ENCODE peak calls at places on chromosomes 13 and 19, in six cellular contexts. E, S, K, G, L and J are unnamed samples. For H3K4me1, the result is how much of the 10 kb centered on the place peaks cover.

GRCh38 chr13:90732049-90732448 is 615.4 kb upstream of the MIR17HG start:
- DNase-seq in K (peak), L (no peak), G (no peak), S (no peak), E (no peak), J (no peak)

GRCh38 chr13:74136089-74136658 is 2.0 kb upstream of the KLF12 start:
- DNase-seq in E (peak), K (peak), G (no peak), S (peak), L (peak), J (no peak)

GRCh38 chr19:2476451-2477140 is 669 bp downstream of the GADD45B start:
- DNase-seq in E (peak), G (peak), S (peak), K (peak), L (peak), J (no peak)

GRCh38 chr19:45323671-45324081 is 1.0 kb upstream of the CKM start:
- DNase-seq in G (no peak), E (no peak), L (peak), K (no peak), S (no peak), J (no peak)

GRCh38 chr13:97000295-97000925 is 6.1 kb upstream of the OXGR1 start:
- DNase-seq in G (no peak), E (peak), K (no peak), S (no peak), L (peak), J (no peak)

GRCh38 chr19:7925171-7925837 is 631 bp downstream of the CTXN1 start:
- DNase-seq in K (no peak), G (peak), S (peak), L (peak), E (peak), J (no peak)

GRCh38 chr13:20231839-20232555 is at the start of gene GJB6:
- DNase-seq in L (peak), S (no peak), G (no peak), E (no peak), K (peak), J (no peak)

GRCh38 chr13:83883061-83883523 is 818 bp upstream of the SLITRK1 start:
- DNase-seq in L (no peak), S (no peak), K (no peak), E (no peak), G (no peak), J (no peak)

GRCh38 chr19:46901701-46902401 is 41.1 kb downstream of the ARHGAP35 start:
- DNase-seq in G (no peak), S (no peak), L (peak), E (no peak), K (peak), J (no peak)

GRCh38 chr13:87680298-87680697 is 9.1 kb downstream of the SLITRK5 start:
- DNase-seq in K (no peak), E (no peak), L (no peak), G (no peak), S (peak), J (no peak)

GRCh38 chr13:74215420-74215819 is 81.2 kb upstream of the KLF12 start:
- DNase-seq in G (no peak), E (no peak), K (no peak), S (no peak), L (no peak), J (no peak)

GRCh38 chr19:46497773-46498172 is 2.1 kb upstream of the PNMA8B start:
- DNase-seq in G (no peak), K (no peak), E (no peak), S (no peak), L (no peak), J (no peak)

GRCh38 chr13:75764251-75764650 is 128.1 kb downstream of the LMO7 start:
- DNase-seq in K (no peak), S (no peak), G (no peak), L (no peak), E (no peak), J (no peak)

GRCh38 chr13:111929036-111929616 is 137.8 kb upstream of the SOX1 start:
- DNase-seq in L (no peak), K (no peak), G (no peak), E (no peak), S (no peak), J (no peak)

GRCh38 chr13:30690282-30691188 is 44.8 kb upstream of the ALOX5AP start:
- DNase-seq in G (peak), L (peak), K (peak), E (peak), S (peak), J (no peak)

GRCh38 chr13:112771877-112772538 is 82.2 kb downstream of the ATP11A start:
- DNase-seq in G (no peak), S (no peak), K (no peak), E (no peak), L (no peak), J (no peak)

GRCh38 chr19:57615346-57615745 is 1.3 kb downstream of the ZNF134 start:
- DNase-seq in K (peak), E (no peak), S (peak), L (peak), G (no peak), J (no peak)

GRCh38 chr13:113756441-113757097 is 2.5 kb upstream of the TMEM255B start:
- DNase-seq in L (peak), G (no peak), E (peak), K (no peak), S (no peak), J (no peak)

GRCh38 chr19:41265376-41266153 is 1.4 kb downstream of the HNRNPUL1 start:
- DNase-seq in G (no peak), S (peak), E (peak), L (peak), K (peak), J (no peak)

GRCh38 chr13:99275093-99275469 is 16.9 kb upstream of the GPR18 start:
- DNase-seq in E (peak), K (peak), G (no peak), L (peak), S (no peak), J (no peak)

GRCh38 chr19:944663-945241 is 18.9 kb downstream of the ARID3A start:
- DNase-seq in K (no peak), E (no peak), G (no peak), L (no peak), S (no peak), J (no peak)

GRCh38 chr13:70708744-70709143 is 600.5 kb upstream of the KLHL1 start:
- DNase-seq in K (no peak), G (no peak), S (no peak), L (no peak), E (no peak), J (no peak)

GRCh38 chr13:50969691-50970090 is 60.1 kb downstream of the RNASEH2B start:
- DNase-seq in L (no peak), G (no peak), S (no peak), K (peak), E (peak), J (no peak)

GRCh38 chr13:31223640-31224039 is 23.9 kb downstream of the B3GLCT start:
- DNase-seq in G (no peak), E (peak), L (no peak), S (no peak), K (no peak), J (no peak)

GRCh38 chr19:58409010-58409790 is 751 bp downstream of the ZNF584 start:
- DNase-seq in S (no peak), K (no peak), E (peak), L (peak), G (no peak), J (no peak)

GRCh38 chr19:19054939-19055440 is 8.8 kb upstream of the SLC25A42 start:
- DNase-seq in G (no peak), E (no peak), K (no peak), L (no peak), S (no peak), J (no peak)

DNA sequence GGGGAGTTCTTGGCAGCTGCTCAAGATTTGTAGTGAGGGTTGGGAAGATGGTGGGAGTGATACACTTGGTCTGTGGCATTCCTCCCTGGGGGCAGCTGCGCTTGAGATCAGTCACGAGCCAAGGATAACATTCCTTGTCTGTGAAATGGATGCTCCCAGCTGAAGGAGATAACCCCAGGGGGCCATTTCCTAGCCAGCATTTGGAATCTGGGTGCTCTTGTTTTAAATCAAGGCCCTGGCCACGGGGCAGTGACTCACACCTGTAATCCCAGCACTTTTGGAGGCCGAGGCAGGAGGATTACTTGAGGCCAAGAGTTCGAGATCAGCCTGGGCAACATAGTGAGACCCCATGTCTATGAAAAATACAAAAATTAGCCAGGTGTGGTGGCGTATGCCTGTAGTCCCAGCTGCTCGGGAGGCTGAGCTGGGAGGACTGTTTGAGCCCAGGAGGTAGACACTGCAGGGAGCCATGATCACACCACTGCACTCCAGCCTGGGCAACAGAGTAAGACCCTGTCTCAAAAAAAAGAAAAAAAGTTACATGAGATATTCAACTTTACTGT is 4.6 kb downstream of the PKN1 start:
- DNase-seq in K (no peak), E (no peak), G (no peak), L (no peak), S (no peak), J (no peak)
- H3K4me1 ChIP-seq in K (under half), E (under half), G (under half), L (under half), S (under half), J (under half)

GRCh38 chr13:32300406-32300805 is 14.8 kb downstream of the ZAR1L start:
- DNase-seq in S (no peak), L (no peak), E (no peak), K (no peak), G (no peak), J (no peak)
- H3K4me1 ChIP-seq in S (under half), L (under half), E (under half), K (under half), G (under half), J (under half)

GRCh38 chr19:51709575-51709974 is 14.2 kb downstream of the HAS1 start:
- DNase-seq in S (no peak), E (no peak), K (no peak), L (no peak), G (no peak), J (no peak)
- H3K4me1 ChIP-seq in S (under half), E (under half), K (under half), L (under half), G (under half), J (under half)

GRCh38 chr13:27261376-27261775 is 9.3 kb upstream of the RASL11A start:
- DNase-seq in S (no peak), G (no peak), L (no peak), K (no peak), E (no peak), J (no peak)
- H3K4me1 ChIP-seq in S (half or more), G (under half), L (under half), K (under half), E (under half), J (under half)

DNA sequence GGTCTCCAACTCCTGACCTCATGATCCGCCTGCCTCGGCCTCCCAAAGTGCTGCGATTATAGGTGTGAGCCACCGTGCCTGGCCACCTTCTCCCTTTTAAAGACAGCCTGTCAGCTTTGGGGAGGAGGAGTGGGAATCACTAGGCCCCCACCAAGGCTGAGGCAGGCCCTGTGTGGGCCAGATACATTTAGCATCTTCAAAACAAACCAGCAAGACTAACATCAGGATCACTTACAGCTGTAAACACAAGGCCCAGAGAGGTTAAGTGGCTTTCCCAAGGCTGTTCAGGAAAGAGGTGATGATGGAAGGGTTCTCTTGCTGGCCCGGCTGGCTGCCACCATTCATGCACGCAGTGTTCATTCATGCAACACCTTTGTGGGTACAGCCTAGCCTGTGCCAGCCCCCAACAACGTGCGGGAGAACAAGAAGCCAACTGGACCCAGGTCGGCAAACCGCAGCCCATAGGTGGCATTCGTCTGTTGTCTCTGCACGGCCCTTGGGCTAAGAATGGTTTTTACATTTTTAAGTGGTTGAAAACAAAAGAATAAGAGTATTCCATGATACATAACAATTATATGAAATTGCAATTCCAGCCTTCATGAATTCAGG is 23.0 kb downstream of the IER2 start:
- DNase-seq in K (no peak), E (no peak), S (no peak), L (no peak), G (no peak), J (no peak)
- H3K4me1 ChIP-seq in K (under half), E (under half), S (under half), L (under half), G (under half), J (under half)

GRCh38 chr13:40973409-40973808 is 45.7 kb downstream of the ELF1 start:
- DNase-seq in G (no peak), E (no peak), K (no peak), L (no peak), S (no peak), J (no peak)

GRCh38 chr13:40969169-40969901 is 49.8 kb downstream of the ELF1 start:
- DNase-seq in K (no peak), L (no peak), E (no peak), S (peak), G (no peak), J (no peak)

GRCh38 chr13:40970803-40971202 is 48.3 kb downstream of the ELF1 start:
- DNase-seq in L (no peak), E (no peak), K (no peak), G (no peak), S (no peak), J (no peak)

GRCh38 chr13:40968416-40969000 is 50.6 kb downstream of the ELF1 start:
- DNase-seq in L (peak), E (no peak), K (no peak), S (no peak), G (no peak), J (no peak)

DNA sequence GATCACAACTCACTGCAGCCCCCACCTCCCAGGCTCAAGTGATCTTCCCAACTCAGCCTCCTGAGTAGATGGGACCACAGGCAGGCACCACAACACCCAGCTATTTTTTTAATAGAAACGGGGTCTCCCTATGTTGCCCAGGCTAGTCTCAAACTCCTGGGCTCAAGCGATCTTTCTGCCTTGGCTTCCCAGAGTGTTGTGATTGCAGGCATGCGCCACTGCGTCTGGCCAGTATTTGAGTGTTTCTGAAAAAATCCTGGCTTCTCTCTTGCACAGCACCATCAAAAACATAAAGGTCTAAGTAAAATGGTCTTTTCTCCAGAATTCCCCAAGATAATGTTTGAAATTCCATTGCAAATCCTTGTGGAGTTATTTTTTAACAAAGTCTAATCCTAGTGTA is 47.8 kb downstream of the ELF1 start:
- DNase-seq in S (no peak), G (no peak), E (no peak), L (no peak), K (no peak), J (no peak)
- H3K4me1 ChIP-seq in S (half or more), G (under half), E (under half), L (under half), K (under half), J (half or more)

DNA sequence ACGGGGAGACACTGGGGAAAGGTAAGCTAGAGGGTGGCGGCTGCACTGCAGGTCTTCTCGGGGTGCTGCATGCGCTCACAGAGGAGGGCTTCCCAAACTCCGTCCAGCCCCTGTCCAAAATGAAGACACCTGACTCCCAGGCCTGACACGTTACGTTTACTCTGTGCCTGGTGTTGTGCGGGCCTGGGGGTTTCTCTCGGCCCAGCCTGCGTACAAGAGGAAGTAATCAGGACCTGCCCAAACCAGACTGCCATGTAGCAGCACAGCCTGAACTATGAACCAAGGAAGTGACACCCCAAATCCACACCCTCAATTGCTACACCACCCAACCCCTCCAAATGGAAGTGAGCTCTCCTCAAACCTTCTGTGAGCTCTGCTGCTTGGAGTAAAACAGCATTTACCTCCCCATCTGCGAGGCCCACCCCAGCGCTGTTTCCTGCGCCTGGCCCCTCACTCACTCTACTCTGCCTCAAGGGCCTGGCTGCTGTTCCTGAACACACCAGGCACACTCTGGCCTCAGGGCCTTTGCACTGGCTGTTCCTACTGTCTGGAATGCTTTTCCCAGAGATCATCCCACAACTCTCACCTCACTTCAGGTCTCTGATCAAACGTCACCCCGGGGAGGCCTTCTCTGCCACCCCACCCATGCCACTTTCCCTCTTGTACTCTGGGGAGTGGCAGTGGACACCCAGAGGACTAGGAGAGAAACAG is 3.0 kb downstream of the HSPBP1 start:
- DNase-seq in E (no peak), G (no peak), S (peak), L (no peak), K (no peak), J (no peak)
- H3K4me1 ChIP-seq in E (under half), G (under half), S (half or more), L (under half), K (under half), J (under half)

DNA sequence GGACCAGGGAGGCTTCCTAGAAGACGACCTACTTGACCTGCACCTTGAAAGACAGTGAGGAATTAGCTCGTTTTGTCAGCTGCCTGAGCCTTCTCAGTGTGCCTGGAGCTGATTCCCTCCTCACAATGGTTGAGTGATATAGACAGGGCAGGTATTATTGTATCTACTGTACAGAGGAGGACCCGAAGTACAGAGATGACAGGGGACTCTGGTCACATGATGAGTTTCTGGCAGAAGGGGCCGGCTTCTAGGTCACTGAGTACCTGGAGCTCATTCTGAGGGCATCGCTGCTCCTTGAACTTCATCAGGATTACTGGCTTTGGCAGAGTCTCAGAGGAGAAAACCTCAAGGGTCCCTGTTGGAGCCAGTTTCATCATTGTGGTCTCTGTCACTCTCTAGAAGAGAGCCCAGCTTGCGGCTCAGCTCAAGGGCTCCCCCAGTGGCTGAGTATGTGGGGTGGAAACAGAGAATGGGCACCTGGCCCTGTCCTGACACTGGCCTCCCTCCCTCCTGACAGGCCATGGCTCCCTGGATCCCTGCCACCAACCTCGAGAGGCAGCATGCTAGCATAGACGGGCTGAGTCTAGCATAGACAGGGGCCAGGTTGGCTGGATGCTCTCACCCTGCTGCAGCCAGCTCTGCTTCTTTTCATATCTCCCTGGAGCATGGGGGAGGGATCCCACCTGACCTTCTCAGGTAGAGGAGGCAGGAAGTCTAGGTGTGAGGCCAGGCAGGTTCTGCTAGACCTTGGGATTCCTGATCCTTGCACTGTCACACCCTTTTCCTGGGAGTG is 38.7 kb downstream of the NFIX start:
- DNase-seq in G (peak), L (peak), K (peak), S (peak), E (peak), J (no peak)
- H3K4me1 ChIP-seq in G (half or more), L (half or more), K (half or more), S (under half), E (under half), J (half or more)

GRCh38 chr13:53150568-53150967 is 122.0 kb downstream of the OLFM4 start:
- DNase-seq in K (no peak), L (peak), G (no peak), E (no peak), S (no peak), J (no peak)
- H3K4me1 ChIP-seq in K (under half), L (under half), G (under half), E (under half), S (under half), J (under half)

GRCh38 chr19:15250635-15250993 is 18.4 kb upstream of the EPHX3 start:
- DNase-seq in G (no peak), L (no peak), E (no peak), S (no peak), K (no peak), J (no peak)

GRCh38 chr19:15249560-15249874 is 17.3 kb upstream of the EPHX3 start:
- DNase-seq in L (no peak), E (no peak), G (no peak), K (no peak), S (no peak), J (no peak)

GRCh38 chr19:15248648-15249559 is 16.7 kb upstream of the EPHX3 start:
- DNase-seq in S (no peak), L (peak), E (peak), K (peak), G (peak), J (peak)

GRCh38 chr19:15251010-15251748 is 18.9 kb upstream of the EPHX3 start:
- DNase-seq in E (peak), S (no peak), K (no peak), G (peak), L (peak), J (peak)

GRCh38 chr19:15249912-15250634 is 17.8 kb upstream of the EPHX3 start:
- DNase-seq in S (no peak), G (peak), E (peak), L (peak), K (peak), J (peak)
- H3K4me1 ChIP-seq in S (under half), G (half or more), E (under half), L (under half), K (under half), J (half or more)